ENCODE peak calls at places on chromosomes 4 and X, in six cellular contexts. One of them, this sample, is unnamed. For H3K4me1, the result is how much of the 10 kb centered on the place peaks cover.

GRCh38 chrX:155434906-155435743 is 23.3 kb downstream of the F8A3 start:
- DNase-seq in fibroblast of lung: no peak
- DNase-seq in CD8-positive, alpha-beta T cell: no peak
- DNase-seq in tibial nerve: no peak
- DNase-seq in colonic mucosa: no peak
- DNase-seq in endodermal cell: no peak
- DNase-seq in this sample: no peak

GRCh38 chr4:86482851-86483490 is 111.1 kb upstream of the PTPN13 start:
- DNase-seq in CD8-positive, alpha-beta T cell: no peak
- DNase-seq in fibroblast of lung: peak
- DNase-seq in tibial nerve: no peak
- DNase-seq in colonic mucosa: no peak
- DNase-seq in endodermal cell: peak
- DNase-seq in this sample: no peak

GRCh38 chr4:139562839-139563238 is 6.8 kb upstream of the SETD7 start:
- DNase-seq in CD8-positive, alpha-beta T cell: peak
- DNase-seq in tibial nerve: no peak
- DNase-seq in endodermal cell: no peak
- DNase-seq in colonic mucosa: no peak
- DNase-seq in fibroblast of lung: no peak
- DNase-seq in this sample: no peak

GRCh38 chr4:24137596-24137962 is 247.7 kb upstream of the PPARGC1A start:
- DNase-seq in colonic mucosa: no peak
- DNase-seq in CD8-positive, alpha-beta T cell: no peak
- DNase-seq in fibroblast of lung: no peak
- DNase-seq in endodermal cell: no peak
- DNase-seq in tibial nerve: no peak
- DNase-seq in this sample: no peak

GRCh38 chrX:132331000-132331399 is 111.8 kb upstream of the RAP2C start:
- DNase-seq in colonic mucosa: no peak
- DNase-seq in CD8-positive, alpha-beta T cell: no peak
- DNase-seq in endodermal cell: no peak
- DNase-seq in tibial nerve: no peak
- DNase-seq in fibroblast of lung: no peak
- DNase-seq in this sample: no peak

GRCh38 chrX:119488749-119489148 is 20.5 kb downstream of the SLC25A5 start:
- DNase-seq in endodermal cell: peak
- DNase-seq in tibial nerve: peak
- DNase-seq in colonic mucosa: peak
- DNase-seq in CD8-positive, alpha-beta T cell: peak
- DNase-seq in fibroblast of lung: peak
- DNase-seq in this sample: no peak

GRCh38 chr4:124449881-124450280 is 262.7 kb downstream of the ANKRD50 start:
- DNase-seq in endodermal cell: no peak
- DNase-seq in CD8-positive, alpha-beta T cell: no peak
- DNase-seq in fibroblast of lung: no peak
- DNase-seq in tibial nerve: no peak
- DNase-seq in colonic mucosa: no peak
- DNase-seq in this sample: no peak

GRCh38 chr4:118753685-118754084 is 68.5 kb downstream of the METTL14 start:
- DNase-seq in CD8-positive, alpha-beta T cell: no peak
- DNase-seq in tibial nerve: no peak
- DNase-seq in endodermal cell: no peak
- DNase-seq in colonic mucosa: no peak
- DNase-seq in fibroblast of lung: no peak
- DNase-seq in this sample: no peak

GRCh38 chr4:94636004-94636403 is 121.8 kb upstream of the BMPR1B start:
- DNase-seq in tibial nerve: no peak
- DNase-seq in CD8-positive, alpha-beta T cell: no peak
- DNase-seq in colonic mucosa: no peak
- DNase-seq in endodermal cell: no peak
- DNase-seq in fibroblast of lung: peak
- DNase-seq in this sample: no peak

GRCh38 chr4:123346944-123347343 is 49.7 kb upstream of the SPRY1 start:
- DNase-seq in colonic mucosa: no peak
- DNase-seq in tibial nerve: no peak
- DNase-seq in fibroblast of lung: no peak
- DNase-seq in CD8-positive, alpha-beta T cell: no peak
- DNase-seq in endodermal cell: no peak
- DNase-seq in this sample: no peak

GRCh38 chrX:24526616-24527015 is 61.5 kb downstream of the PDK3 start:
- DNase-seq in CD8-positive, alpha-beta T cell: no peak
- DNase-seq in colonic mucosa: no peak
- DNase-seq in tibial nerve: no peak
- DNase-seq in endodermal cell: no peak
- DNase-seq in fibroblast of lung: no peak
- DNase-seq in this sample: no peak

GRCh38 chr4:78417603-78418002 is 134.0 kb upstream of the ANXA3 start:
- DNase-seq in CD8-positive, alpha-beta T cell: no peak
- DNase-seq in fibroblast of lung: no peak
- DNase-seq in endodermal cell: peak
- DNase-seq in tibial nerve: no peak
- DNase-seq in colonic mucosa: no peak
- DNase-seq in this sample: no peak

GRCh38 chrX:114390251-114390796 is 193.6 kb upstream of the HTR2C start:
- DNase-seq in colonic mucosa: no peak
- DNase-seq in CD8-positive, alpha-beta T cell: no peak
- DNase-seq in fibroblast of lung: no peak
- DNase-seq in endodermal cell: no peak
- DNase-seq in tibial nerve: no peak
- DNase-seq in this sample: no peak

GRCh38 chrX:46376246-46376885 is 168.9 kb downstream of the ZNF674 start:
- DNase-seq in fibroblast of lung: peak
- DNase-seq in tibial nerve: no peak
- DNase-seq in CD8-positive, alpha-beta T cell: no peak
- DNase-seq in endodermal cell: peak
- DNase-seq in colonic mucosa: peak
- DNase-seq in this sample: no peak

GRCh38 chrX:28586891-28587635 is at the start of gene IL1RAPL1:
- DNase-seq in colonic mucosa: no peak
- DNase-seq in tibial nerve: no peak
- DNase-seq in fibroblast of lung: peak
- DNase-seq in CD8-positive, alpha-beta T cell: no peak
- DNase-seq in endodermal cell: peak
- DNase-seq in this sample: no peak

GRCh38 chrX:150984164-150984824 is 1.2 kb downstream of the HMGB3 start:
- DNase-seq in fibroblast of lung: no peak
- DNase-seq in endodermal cell: no peak
- DNase-seq in CD8-positive, alpha-beta T cell: no peak
- DNase-seq in tibial nerve: no peak
- DNase-seq in colonic mucosa: no peak
- DNase-seq in this sample: no peak

GRCh38 chr4:136637071-136637777 is 895.1 kb downstream of the PCDH18 start:
- DNase-seq in tibial nerve: no peak
- DNase-seq in endodermal cell: peak
- DNase-seq in fibroblast of lung: peak
- DNase-seq in CD8-positive, alpha-beta T cell: no peak
- DNase-seq in colonic mucosa: no peak
- DNase-seq in this sample: no peak

GRCh38 chr4:165600959-165601674 is 222.3 kb downstream of the CPE start:
- DNase-seq in CD8-positive, alpha-beta T cell: no peak
- DNase-seq in fibroblast of lung: no peak
- DNase-seq in endodermal cell: no peak
- DNase-seq in colonic mucosa: no peak
- DNase-seq in tibial nerve: no peak
- DNase-seq in this sample: no peak

GRCh38 chr4:150909116-150909515 is 106.0 kb downstream of the LRBA start:
- DNase-seq in CD8-positive, alpha-beta T cell: no peak
- DNase-seq in colonic mucosa: no peak
- DNase-seq in tibial nerve: no peak
- DNase-seq in endodermal cell: no peak
- DNase-seq in fibroblast of lung: no peak
- DNase-seq in this sample: no peak

GRCh38 chrX:120672389-120672788 is 42.5 kb upstream of the C1GALT1C1 start:
- DNase-seq in CD8-positive, alpha-beta T cell: no peak
- DNase-seq in endodermal cell: no peak
- DNase-seq in colonic mucosa: no peak
- DNase-seq in tibial nerve: peak
- DNase-seq in fibroblast of lung: peak
- DNase-seq in this sample: no peak

GRCh38 chrX:130118941-130119640 is 8.8 kb upstream of the ELF4 start:
- DNase-seq in CD8-positive, alpha-beta T cell: no peak
- DNase-seq in fibroblast of lung: peak
- DNase-seq in endodermal cell: no peak
- DNase-seq in tibial nerve: no peak
- DNase-seq in colonic mucosa: no peak
- DNase-seq in this sample: no peak

GRCh38 chr4:16759781-16760459 is 138.5 kb downstream of the LDB2 start:
- DNase-seq in tibial nerve: no peak
- DNase-seq in endodermal cell: no peak
- DNase-seq in CD8-positive, alpha-beta T cell: no peak
- DNase-seq in colonic mucosa: no peak
- DNase-seq in fibroblast of lung: peak
- DNase-seq in this sample: no peak

GRCh38 chrX:57607295-57608187 is 15.7 kb downstream of the ZXDB start:
- DNase-seq in tibial nerve: no peak
- DNase-seq in fibroblast of lung: no peak
- DNase-seq in CD8-positive, alpha-beta T cell: no peak
- DNase-seq in endodermal cell: peak
- DNase-seq in colonic mucosa: no peak
- DNase-seq in this sample: no peak
- TF ChIP-seq CTCF in tibial nerve: no peak
- TF ChIP-seq CTCF in fibroblast of lung: no peak
- TF ChIP-seq CTCF in CD8-positive, alpha-beta T cell: no peak
- TF ChIP-seq CTCF in endodermal cell: no peak
- TF ChIP-seq CTCF in colonic mucosa: no peak
- TF ChIP-seq CTCF in this sample: no peak

GRCh38 chrX:33183366-33183765 is 28.0 kb downstream of the DMD start:
- DNase-seq in fibroblast of lung: peak
- DNase-seq in colonic mucosa: peak
- DNase-seq in CD8-positive, alpha-beta T cell: no peak
- DNase-seq in endodermal cell: peak
- DNase-seq in tibial nerve: no peak
- DNase-seq in this sample: no peak
- H3K4me1 ChIP-seq in fibroblast of lung: under half
- H3K4me1 ChIP-seq in colonic mucosa: under half
- H3K4me1 ChIP-seq in CD8-positive, alpha-beta T cell: under half
- H3K4me1 ChIP-seq in endodermal cell: under half
- H3K4me1 ChIP-seq in tibial nerve: under half
- H3K4me1 ChIP-seq in this sample: under half

GRCh38 chr4:88225216-88226107 is 58.9 kb downstream of the PPM1K start:
- DNase-seq in colonic mucosa: no peak
- DNase-seq in fibroblast of lung: no peak
- DNase-seq in endodermal cell: no peak
- DNase-seq in CD8-positive, alpha-beta T cell: no peak
- DNase-seq in tibial nerve: no peak
- DNase-seq in this sample: no peak

GRCh38 chr4:88230953-88231835 is 53.2 kb downstream of the PPM1K start:
- DNase-seq in colonic mucosa: no peak
- DNase-seq in endodermal cell: no peak
- DNase-seq in fibroblast of lung: peak
- DNase-seq in CD8-positive, alpha-beta T cell: no peak
- DNase-seq in tibial nerve: no peak
- DNase-seq in this sample: no peak

GRCh38 chr4:88226143-88226542 is 58.2 kb downstream of the PPM1K start:
- DNase-seq in endodermal cell: no peak
- DNase-seq in colonic mucosa: no peak
- DNase-seq in tibial nerve: no peak
- DNase-seq in fibroblast of lung: no peak
- DNase-seq in CD8-positive, alpha-beta T cell: no peak
- DNase-seq in this sample: no peak

GRCh38 chr4:88227734-88228133 is 56.6 kb downstream of the PPM1K start:
- DNase-seq in fibroblast of lung: no peak
- DNase-seq in CD8-positive, alpha-beta T cell: no peak
- DNase-seq in endodermal cell: no peak
- DNase-seq in tibial nerve: no peak
- DNase-seq in colonic mucosa: no peak
- DNase-seq in this sample: no peak

GRCh38 chr4:88230399-88230798 is 54.0 kb downstream of the PPM1K start:
- DNase-seq in CD8-positive, alpha-beta T cell: no peak
- DNase-seq in endodermal cell: no peak
- DNase-seq in colonic mucosa: no peak
- DNase-seq in fibroblast of lung: no peak
- DNase-seq in tibial nerve: no peak
- DNase-seq in this sample: no peak
- H3K4me3 ChIP-seq in CD8-positive, alpha-beta T cell: peak
- H3K4me3 ChIP-seq in endodermal cell: no peak
- H3K4me3 ChIP-seq in colonic mucosa: no peak
- H3K4me3 ChIP-seq in fibroblast of lung: no peak
- H3K4me3 ChIP-seq in tibial nerve: no peak
- H3K4me3 ChIP-seq in this sample: no peak

GRCh38 chr4:40086421-40086820 is 29.8 kb downstream of the N4BP2 start:
- DNase-seq in endodermal cell: no peak
- DNase-seq in CD8-positive, alpha-beta T cell: no peak
- DNase-seq in tibial nerve: no peak
- DNase-seq in colonic mucosa: no peak
- DNase-seq in fibroblast of lung: no peak
- DNase-seq in this sample: no peak
- TF ChIP-seq CTCF in endodermal cell: no peak
- TF ChIP-seq CTCF in CD8-positive, alpha-beta T cell: no peak
- TF ChIP-seq CTCF in tibial nerve: no peak
- TF ChIP-seq CTCF in colonic mucosa: no peak
- TF ChIP-seq CTCF in fibroblast of lung: no peak
- TF ChIP-seq CTCF in this sample: no peak

DNA sequence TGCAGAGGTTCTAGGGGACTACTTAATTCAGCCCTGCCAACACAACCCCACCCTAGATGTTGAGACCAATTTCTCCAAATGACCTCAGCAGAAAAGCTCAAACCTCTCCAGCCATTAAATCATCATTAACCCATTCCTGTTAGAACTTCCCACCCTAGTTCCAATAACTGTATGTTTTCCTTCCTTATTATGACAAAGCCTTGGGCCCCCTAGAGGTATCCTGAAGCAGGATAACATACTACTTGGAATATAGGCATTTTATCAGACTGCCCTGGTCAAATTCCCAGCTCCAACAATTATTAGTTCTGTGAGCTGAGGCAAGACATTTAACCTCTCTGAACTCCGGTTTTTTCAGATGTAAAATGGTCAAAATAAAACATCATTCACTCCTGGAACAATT is 244.6 kb upstream of the TENM3 start:
- DNase-seq in tibial nerve: no peak
- DNase-seq in fibroblast of lung: no peak
- DNase-seq in colonic mucosa: no peak
- DNase-seq in endodermal cell: no peak
- DNase-seq in CD8-positive, alpha-beta T cell: no peak
- DNase-seq in this sample: no peak
- H3K4me1 ChIP-seq in tibial nerve: under half
- H3K4me1 ChIP-seq in fibroblast of lung: under half
- H3K4me1 ChIP-seq in colonic mucosa: under half
- H3K4me1 ChIP-seq in endodermal cell: under half
- H3K4me1 ChIP-seq in CD8-positive, alpha-beta T cell: under half
- H3K4me1 ChIP-seq in this sample: under half

GRCh38 chr4:25158817-25159216 is 1.4 kb downstream of the SEPSECS start:
- DNase-seq in CD8-positive, alpha-beta T cell: no peak
- DNase-seq in endodermal cell: no peak
- DNase-seq in tibial nerve: no peak
- DNase-seq in fibroblast of lung: no peak
- DNase-seq in colonic mucosa: no peak
- DNase-seq in this sample: no peak
- H3K4me3 ChIP-seq in CD8-positive, alpha-beta T cell: no peak
- H3K4me3 ChIP-seq in endodermal cell: no peak
- H3K4me3 ChIP-seq in tibial nerve: no peak
- H3K4me3 ChIP-seq in fibroblast of lung: no peak
- H3K4me3 ChIP-seq in colonic mucosa: no peak
- H3K4me3 ChIP-seq in this sample: no peak